ENCODE peak calls at places on chromosomes 6 and 20, in six cellular contexts. A is GM19239, F is SW480, Z is choroid plexus epithelial cell, T is body of pancreas, Q is fibroblast of mammary gland. B is an unnamed sample.
A peak's percentile ranks its signal among the peaks of the same experiment; 100 is the strongest.

GRCh38 chr6:132612449-132613116 is 11.5 kb downstream of the TAAR2 start:
- DNase-seq in T (no peak), Z (no peak), Q (no peak), A (no peak), F (peak; percentile 43), B (no peak)

GRCh38 chr6:157668034-157668401 is 155.0 kb upstream of the SNX9 start:
- DNase-seq in F (no peak), T (no peak), Z (no peak), Q (no peak), A (no peak), B (no peak)

GRCh38 chr6:17863971-17864754 is 123.3 kb downstream of the KIF13A start:
- DNase-seq in A (no peak), Z (peak; percentile 38), Q (peak; percentile 85), F (peak; percentile 31), T (no peak), B (peak; percentile 53)

GRCh38 chr6:14804001-14804401 is 441.9 kb upstream of the JARID2 start:
- DNase-seq in A (no peak), F (no peak), Q (no peak), T (no peak), Z (peak; percentile 68), B (no peak)

GRCh38 chr6:41581381-41581991 is 35.3 kb downstream of the FOXP4 start:
- DNase-seq in Z (peak; percentile 89), A (no peak), T (no peak), F (no peak), Q (peak; percentile 83), B (no peak)

GRCh38 chr6:159959976-159960384 is 8.9 kb upstream of the IGF2R start:
- DNase-seq in Q (peak; percentile 68), F (no peak), Z (peak; percentile 53), A (no peak), T (no peak), B (peak; percentile 31)

GRCh38 chr6:99614430-99615161 is 8.0 kb downstream of the PRDM13 start:
- DNase-seq in Z (no peak), A (no peak), F (no peak), Q (no peak), T (no peak), B (peak; percentile 29)

GRCh38 chr20:53981130-53981529 is 89.3 kb downstream of the BCAS1 start:
- DNase-seq in T (no peak), A (no peak), Z (no peak), F (no peak), Q (peak; percentile 17), B (no peak)

GRCh38 chr6:45714795-45715507 is 300.7 kb downstream of the CLIC5 start:
- DNase-seq in Z (peak; percentile 94), A (peak; percentile 32), T (peak; percentile 47), Q (peak; percentile 94), F (peak; percentile 81), B (no peak)

GRCh38 chr6:36929607-36930006 is 24.9 kb upstream of the PI16 start:
- DNase-seq in T (no peak), Z (peak; percentile 88), Q (peak; percentile 88), A (no peak), F (peak; percentile 11), B (no peak)

GRCh38 chr6:43150051-43150751 is 20.9 kb upstream of the SRF start:
- DNase-seq in T (peak; percentile 62), F (no peak), Z (no peak), Q (no peak), A (no peak), B (no peak)

GRCh38 chr6:43720999-43721398 is 33.4 kb upstream of the MRPS18A start:
- DNase-seq in F (no peak), Z (no peak), Q (no peak), A (no peak), T (no peak), B (no peak)

GRCh38 chr6:90212274-90212673 is 84.4 kb downstream of the BACH2 start:
- DNase-seq in F (no peak), Q (no peak), A (no peak), Z (no peak), T (no peak), B (no peak)

GRCh38 chr6:110320307-110320706 is 37.8 kb downstream of the METTL24 start:
- DNase-seq in A (no peak), F (no peak), Q (no peak), Z (no peak), T (no peak), B (no peak)

GRCh38 chr6:47094351-47094925 is 52.3 kb upstream of the ADGRF1 start:
- DNase-seq in Z (peak; percentile 59), T (peak; percentile 36), Q (no peak), A (no peak), F (peak; percentile 36), B (peak; percentile 51)

B was measured in mucosa of descending colon.